ENCODE peak calls at places on chromosomes 3 and 15, in nine cellular contexts. O is CD4-positive, CD25-positive, alpha-beta regulatory T cell; K is fibroblast of lung; X is heart right ventricle; J is WERI-Rb-1; W is body of pancreas; M is neuronal stem cell; S is IMR-90; V is tibial artery. Y is an unnamed sample.

GRCh38 chr3:131349946-131350347 is 31.6 kb upstream of the NUDT16 start:
- DNase-seq in X (peak; percentile 39), O (no peak), K (peak; percentile 81), V (no peak), W (no peak), M (no peak), S (peak; percentile 70), J (no peak), Y (peak; percentile 97)

GRCh38 chr15:62782100-62782791 is 260.3 kb upstream of the TPM1 start:
- DNase-seq in M (peak; percentile 65), X (peak; percentile 50), S (peak; percentile 85), J (peak; percentile 67), W (peak; percentile 77), O (no peak), K (peak; percentile 81), V (peak; percentile 93), Y (peak; percentile 56)

GRCh38 chr3:80017369-80017768 is 249.6 kb upstream of the ROBO1 start:
- DNase-seq in J (no peak), V (no peak), M (no peak), K (no peak), W (no peak), O (no peak), S (no peak), X (no peak), Y (no peak)

GRCh38 chr3:8723612-8724011 is 10.0 kb upstream of the CAV3 start:
- DNase-seq in V (no peak), W (no peak), O (no peak), K (no peak), X (no peak), S (no peak), M (no peak), J (no peak), Y (no peak)

GRCh38 chr3:141231923-141232861 is 567 bp downstream of the PXYLP1 start:
- DNase-seq in S (no peak), V (peak; percentile 75), K (peak; percentile 5), W (peak; percentile 59), O (no peak), J (peak; percentile 54), M (peak; percentile 29), X (peak; percentile 40), Y (peak; percentile 30)

GRCh38 chr15:100131321-100132224 is 210.2 kb downstream of the ADAMTS17 start:
- DNase-seq in M (no peak), W (peak; percentile 61), V (no peak), K (peak; percentile 71), X (peak; percentile 77), S (peak; percentile 39), O (no peak), J (no peak), Y (no peak)

GRCh38 chr3:23035927-23036640 is 167.0 kb upstream of the UBE2E2 start:
- DNase-seq in M (peak; percentile 24), S (no peak), X (no peak), W (no peak), K (no peak), V (no peak), O (no peak), J (no peak), Y (no peak)

GRCh38 chr3:50978991-50979667 is 304.4 kb downstream of the DOCK3 start:
- DNase-seq in V (no peak), X (no peak), W (no peak), K (no peak), S (no peak), J (no peak), M (no peak), O (no peak), Y (no peak)

GRCh38 chr3:150357923-150358322 is 50.2 kb upstream of the TSC22D2 start:
- DNase-seq in J (no peak), W (no peak), K (no peak), O (no peak), S (no peak), V (no peak), X (no peak), M (no peak), Y (no peak)

GRCh38 chr3:146187334-146187950 is 26.5 kb upstream of the PLOD2 start:
- DNase-seq in W (peak; percentile 29), J (no peak), V (no peak), X (no peak), K (peak; percentile 32), S (peak; percentile 55), M (peak; percentile 11), O (no peak), Y (no peak)

GRCh38 chr3:16173696-16174355 is 654 bp upstream of the GALNT15 start:
- DNase-seq in V (no peak), W (no peak), K (peak; percentile 92), X (no peak), O (no peak), S (peak; percentile 61), J (no peak), M (no peak), Y (no peak)

DNA sequence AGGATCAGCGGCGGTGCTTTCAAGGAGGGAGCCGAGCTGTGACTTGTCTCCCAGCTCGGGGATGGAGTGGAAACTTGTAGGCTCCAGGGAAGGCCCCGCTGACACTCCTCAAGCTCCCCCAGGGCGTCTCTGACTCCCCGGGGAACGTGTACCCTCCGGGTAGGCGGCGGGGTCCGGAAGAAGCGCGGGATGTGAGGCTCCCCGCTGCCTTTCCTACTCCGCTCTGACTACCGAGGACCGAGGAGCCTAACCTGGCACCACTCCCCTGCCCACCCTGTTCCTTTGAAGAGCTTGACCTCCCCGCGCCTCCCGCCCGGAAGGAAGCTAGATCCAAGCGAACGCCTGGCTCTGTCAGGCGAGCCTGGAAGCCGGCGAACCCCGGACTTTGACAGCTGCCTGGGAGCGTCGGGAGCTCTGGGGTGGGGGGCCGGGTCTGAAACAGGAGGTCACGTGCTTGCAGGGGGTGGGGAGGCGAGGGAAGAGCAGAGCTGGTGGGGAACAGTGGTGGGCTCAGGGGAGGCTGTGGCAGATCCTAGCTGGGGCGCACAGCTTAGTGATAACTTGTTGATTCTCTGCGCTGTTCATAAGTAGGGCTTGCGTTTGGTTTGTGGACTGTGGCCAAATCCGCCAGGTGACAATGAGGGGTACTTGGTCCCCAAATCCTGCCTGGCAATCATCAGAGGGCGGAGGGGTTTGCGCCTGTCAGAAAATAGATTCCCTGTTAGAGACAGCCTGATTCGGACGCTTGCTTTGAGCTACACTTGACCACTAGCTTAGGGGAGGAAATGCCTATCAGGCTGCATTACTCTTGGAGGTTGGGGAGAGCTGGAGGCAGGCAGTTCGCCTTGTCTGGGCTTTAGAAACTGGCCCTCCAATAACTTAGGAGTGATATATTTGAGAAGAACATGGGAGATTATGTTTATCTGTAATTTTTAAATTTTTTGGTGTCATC is 1.2 kb downstream of the CLSTN2 start:
- DNase-seq in M (peak; percentile 30), O (no peak), W (peak; percentile 25), V (no peak), K (peak; percentile 30), X (peak; percentile 42), J (peak; percentile 53), S (no peak), Y (peak; percentile 37)
- H3K27me3 ChIP-seq in M (peaks cover 49% of the 10 kb centered on the region), O (peaks cover 8% of the 10 kb centered on the region), W (peaks cover 10% of the 10 kb centered on the region), V (no peaks in the 10 kb centered on the region), K (peaks cover 11% of the 10 kb centered on the region), X (no peaks in the 10 kb centered on the region), J (no peaks in the 10 kb centered on the region), S (peaks cover 22% of the 10 kb centered on the region), Y (peaks cover 33% of the 10 kb centered on the region)

GRCh38 chr3:4846529-4846928 is 132.7 kb upstream of the BHLHE40 start:
- DNase-seq in W (no peak), V (no peak), M (no peak), J (no peak), K (no peak), S (no peak), O (no peak), X (no peak), Y (no peak)
- H3K4me3 ChIP-seq in W (no peak overlapping the region), V (no peak overlapping the region), M (no peak overlapping the region), J (no peak overlapping the region), K (no peak overlapping the region), S (no peak overlapping the region), O (peak overlapping the region; percentile 23), X (no peak overlapping the region), Y (no peak overlapping the region)

GRCh38 chr3:1513662-1514061 is 420.8 kb downstream of the CNTN6 start:
- DNase-seq in J (no peak), W (no peak), V (no peak), O (no peak), X (no peak), K (no peak), S (no peak), M (no peak), Y (no peak)
- H3K9me3 ChIP-seq in J (no peaks in the 10 kb centered on the region), W (no peaks in the 10 kb centered on the region), V (no peaks in the 10 kb centered on the region), O (no peaks in the 10 kb centered on the region), X (no peaks in the 10 kb centered on the region), K (no peaks in the 10 kb centered on the region), S (peaks cover 8% of the 10 kb centered on the region), M (no peaks in the 10 kb centered on the region), Y (no peaks in the 10 kb centered on the region)

GRCh38 chr3:39220551-39221530 is 28.4 kb upstream of the XIRP1 start:
- DNase-seq in K (no peak), W (no peak), M (no peak), X (no peak), J (no peak), V (no peak), S (no peak), O (no peak), Y (no peak)

GRCh38 chr3:39216176-39216790 is 23.9 kb upstream of the XIRP1 start:
- DNase-seq in O (no peak), K (no peak), V (no peak), S (no peak), M (no peak), J (peak; percentile 42), X (no peak), W (no peak), Y (no peak)

GRCh38 chr3:39222939-39223338 is 30.5 kb upstream of the XIRP1 start:
- DNase-seq in M (no peak), O (no peak), K (no peak), J (no peak), X (no peak), V (no peak), W (no peak), S (no peak), Y (no peak)

GRCh38 chr3:39222462-39222861 is 30.1 kb upstream of the XIRP1 start:
- DNase-seq in W (no peak), S (no peak), J (no peak), K (no peak), M (no peak), O (no peak), X (no peak), V (no peak), Y (no peak)

GRCh38 chr3:39219702-39220101 is 27.3 kb upstream of the XIRP1 start:
- DNase-seq in W (no peak), K (no peak), S (no peak), X (no peak), J (no peak), O (no peak), V (no peak), M (no peak), Y (no peak)
- H3K27me3 ChIP-seq in W (no peaks in the 10 kb centered on the region), K (no peaks in the 10 kb centered on the region), S (peaks cover 21% of the 10 kb centered on the region), X (no peaks in the 10 kb centered on the region), J (no peaks in the 10 kb centered on the region), O (peaks cover 2% of the 10 kb centered on the region), V (no peaks in the 10 kb centered on the region), M (peaks cover 5% of the 10 kb centered on the region), Y (no peaks in the 10 kb centered on the region)